ENCODE peak calls at places on chromosomes 5 and 9, in five cellular contexts. One of them, this sample, is unnamed.

GRCh38 chr5:72325566-72326297 is 5.6 kb downstream of the PTCD2 start:
- DNase-seq in retinal pigment epithelial cell: no peak
- DNase-seq in brain microvascular endothelial cell: no peak
- DNase-seq in fibroblast of lung: peak
- DNase-seq in bronchial epithelial cell: no peak
- DNase-seq in this sample: peak

GRCh38 chr5:120682851-120683250 is 218.8 kb downstream of the PRR16 start:
- DNase-seq in retinal pigment epithelial cell: no peak
- DNase-seq in brain microvascular endothelial cell: peak
- DNase-seq in fibroblast of lung: peak
- DNase-seq in bronchial epithelial cell: no peak
- DNase-seq in this sample: no peak

GRCh38 chr5:36529142-36529541 is 77.3 kb upstream of the SLC1A3 start:
- DNase-seq in retinal pigment epithelial cell: no peak
- DNase-seq in brain microvascular endothelial cell: no peak
- DNase-seq in fibroblast of lung: no peak
- DNase-seq in bronchial epithelial cell: no peak
- DNase-seq in this sample: no peak

GRCh38 chr5:176910161-176910560 is 11.0 kb upstream of the HK3 start:
- DNase-seq in retinal pigment epithelial cell: no peak
- DNase-seq in brain microvascular endothelial cell: no peak
- DNase-seq in fibroblast of lung: no peak
- DNase-seq in bronchial epithelial cell: no peak
- DNase-seq in this sample: no peak

GRCh38 chr9:80995759-80996158 is 693.6 kb downstream of the TLE1 start:
- DNase-seq in retinal pigment epithelial cell: peak
- DNase-seq in brain microvascular endothelial cell: peak
- DNase-seq in fibroblast of lung: peak
- DNase-seq in bronchial epithelial cell: peak
- DNase-seq in this sample: peak

GRCh38 chr9:134217431-134218210 is 53.3 kb upstream of the RNU6ATAC start:
- DNase-seq in retinal pigment epithelial cell: no peak
- DNase-seq in brain microvascular endothelial cell: no peak
- DNase-seq in fibroblast of lung: no peak
- DNase-seq in bronchial epithelial cell: no peak
- DNase-seq in this sample: no peak

GRCh38 chr5:150516011-150516410 is 8.1 kb downstream of the NDST1 start:
- DNase-seq in retinal pigment epithelial cell: no peak
- DNase-seq in brain microvascular endothelial cell: peak
- DNase-seq in fibroblast of lung: peak
- DNase-seq in bronchial epithelial cell: no peak
- DNase-seq in this sample: no peak

GRCh38 chr5:178483620-178484019 is 106.6 kb downstream of the COL23A1 start:
- DNase-seq in retinal pigment epithelial cell: no peak
- DNase-seq in brain microvascular endothelial cell: no peak
- DNase-seq in fibroblast of lung: no peak
- DNase-seq in bronchial epithelial cell: no peak
- DNase-seq in this sample: no peak

GRCh38 chr5:21701317-21701716 is 1151.8 kb downstream of the CDH12 start:
- DNase-seq in retinal pigment epithelial cell: peak
- DNase-seq in brain microvascular endothelial cell: no peak
- DNase-seq in fibroblast of lung: no peak
- DNase-seq in bronchial epithelial cell: peak
- DNase-seq in this sample: peak

GRCh38 chr5:149641000-149641576 is 59.8 kb downstream of the ARHGEF37 start:
- DNase-seq in retinal pigment epithelial cell: no peak
- DNase-seq in brain microvascular endothelial cell: peak
- DNase-seq in fibroblast of lung: no peak
- DNase-seq in bronchial epithelial cell: no peak
- DNase-seq in this sample: no peak

GRCh38 chr5:142976861-142977260 is 206.7 kb downstream of the ARHGAP26 start:
- DNase-seq in retinal pigment epithelial cell: no peak
- DNase-seq in brain microvascular endothelial cell: no peak
- DNase-seq in fibroblast of lung: peak
- DNase-seq in bronchial epithelial cell: no peak
- DNase-seq in this sample: no peak

GRCh38 chr5:72284674-72285424 is 35.2 kb downstream of the MRPS27 start:
- DNase-seq in retinal pigment epithelial cell: no peak
- DNase-seq in brain microvascular endothelial cell: no peak
- DNase-seq in fibroblast of lung: no peak
- DNase-seq in bronchial epithelial cell: no peak
- DNase-seq in this sample: no peak

GRCh38 chr9:127333326-127334064 is 63.5 kb upstream of the SLC2A8 start:
- DNase-seq in retinal pigment epithelial cell: no peak
- DNase-seq in brain microvascular endothelial cell: no peak
- DNase-seq in fibroblast of lung: no peak
- DNase-seq in bronchial epithelial cell: no peak
- DNase-seq in this sample: no peak

GRCh38 chr9:134178781-134179551 is 14.6 kb upstream of the RNU6ATAC start:
- DNase-seq in retinal pigment epithelial cell: no peak
- DNase-seq in brain microvascular endothelial cell: no peak
- DNase-seq in fibroblast of lung: no peak
- DNase-seq in bronchial epithelial cell: no peak
- DNase-seq in this sample: no peak

GRCh38 chr5:75335952-75336624 is 932 bp upstream of the HMGCR start:
- DNase-seq in retinal pigment epithelial cell: peak
- DNase-seq in brain microvascular endothelial cell: peak
- DNase-seq in fibroblast of lung: peak
- DNase-seq in bronchial epithelial cell: peak
- DNase-seq in this sample: peak

GRCh38 chr5:116573279-116573616 is 1.4 kb downstream of the SEMA6A start:
- DNase-seq in retinal pigment epithelial cell: no peak
- DNase-seq in brain microvascular endothelial cell: no peak
- DNase-seq in fibroblast of lung: peak
- DNase-seq in bronchial epithelial cell: no peak
- DNase-seq in this sample: peak

DNA sequence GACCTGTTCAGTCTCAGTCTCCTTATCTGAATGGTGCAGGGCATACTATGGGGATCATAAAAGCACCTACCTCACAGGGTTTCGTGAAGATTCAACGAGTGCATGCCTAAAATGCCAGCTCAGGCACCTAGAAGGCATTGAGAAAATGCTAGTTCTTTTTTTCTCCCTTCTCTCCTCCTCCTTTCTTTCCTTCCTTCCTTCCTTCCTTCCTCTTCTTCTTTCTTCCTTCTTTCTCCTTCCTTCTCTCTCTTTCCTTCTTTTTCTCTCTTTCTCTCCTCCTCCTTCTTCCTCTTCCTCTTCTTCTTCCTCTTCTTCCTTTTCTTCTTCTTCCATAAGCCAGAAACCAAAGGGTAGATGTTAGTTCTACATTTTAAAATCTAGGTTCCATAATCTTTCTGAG is 12.3 kb upstream of the RAB14 start:
- DNase-seq in retinal pigment epithelial cell: no peak
- DNase-seq in brain microvascular endothelial cell: no peak
- DNase-seq in fibroblast of lung: no peak
- DNase-seq in bronchial epithelial cell: no peak
- DNase-seq in this sample: no peak
- H3K4me3 ChIP-seq in retinal pigment epithelial cell: no peak
- H3K4me3 ChIP-seq in brain microvascular endothelial cell: no peak
- H3K4me3 ChIP-seq in fibroblast of lung: no peak
- H3K4me3 ChIP-seq in bronchial epithelial cell: no peak
- H3K4me3 ChIP-seq in this sample: no peak

GRCh38 chr5:132270345-132270685 is 12.8 kb downstream of the PDLIM4 start:
- DNase-seq in retinal pigment epithelial cell: no peak
- DNase-seq in brain microvascular endothelial cell: no peak
- DNase-seq in fibroblast of lung: no peak
- DNase-seq in bronchial epithelial cell: no peak
- DNase-seq in this sample: no peak
- TF ChIP-seq CTCF in retinal pigment epithelial cell: no peak
- TF ChIP-seq CTCF in brain microvascular endothelial cell: no peak
- TF ChIP-seq CTCF in fibroblast of lung: no peak
- TF ChIP-seq CTCF in bronchial epithelial cell: no peak
- TF ChIP-seq CTCF in this sample: no peak

GRCh38 chr5:58759745-58760144 is 176.9 kb downstream of the RAB3C start:
- DNase-seq in retinal pigment epithelial cell: no peak
- DNase-seq in brain microvascular endothelial cell: no peak
- DNase-seq in fibroblast of lung: no peak
- DNase-seq in bronchial epithelial cell: no peak
- DNase-seq in this sample: no peak
- H3K4me3 ChIP-seq in retinal pigment epithelial cell: no peak
- H3K4me3 ChIP-seq in brain microvascular endothelial cell: no peak
- H3K4me3 ChIP-seq in fibroblast of lung: peak
- H3K4me3 ChIP-seq in bronchial epithelial cell: no peak
- H3K4me3 ChIP-seq in this sample: no peak

GRCh38 chr5:81656788-81657187 is 94.1 kb downstream of the SSBP2 start:
- DNase-seq in retinal pigment epithelial cell: no peak
- DNase-seq in brain microvascular endothelial cell: no peak
- DNase-seq in fibroblast of lung: no peak
- DNase-seq in bronchial epithelial cell: no peak
- DNase-seq in this sample: no peak
- TF ChIP-seq CTCF in retinal pigment epithelial cell: no peak
- TF ChIP-seq CTCF in brain microvascular endothelial cell: no peak
- TF ChIP-seq CTCF in fibroblast of lung: no peak
- TF ChIP-seq CTCF in bronchial epithelial cell: no peak
- TF ChIP-seq CTCF in this sample: no peak

DNA sequence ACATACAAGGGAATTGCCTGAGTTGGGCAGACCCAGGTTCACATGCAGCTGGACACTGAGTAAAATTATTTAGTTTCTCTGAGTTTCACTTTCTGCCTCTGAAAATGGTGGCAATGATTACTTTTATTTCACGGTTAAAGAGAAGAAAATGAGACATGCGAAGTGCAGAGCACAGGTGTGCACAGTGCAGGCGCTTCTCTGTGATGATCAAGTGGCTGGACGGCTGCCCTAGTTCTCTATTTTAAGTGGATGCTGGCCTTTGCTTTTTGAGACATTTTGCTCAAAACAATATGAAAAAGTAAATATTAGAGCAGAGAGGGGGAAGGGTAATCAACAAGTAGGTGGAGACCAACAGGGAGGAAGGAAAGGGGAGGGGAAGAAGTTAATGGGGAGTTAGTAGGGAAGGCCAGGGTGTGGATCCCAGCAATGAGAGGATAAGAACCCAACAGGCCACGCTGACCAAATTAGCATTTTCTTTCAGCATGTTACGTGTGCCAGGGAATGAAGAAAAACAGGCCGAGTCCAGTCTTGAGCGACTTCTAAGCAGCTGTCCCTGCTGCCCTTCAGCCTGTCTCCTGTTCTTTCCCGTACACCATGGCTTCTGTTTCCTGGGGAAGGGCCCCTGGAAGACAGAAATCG is 16.1 kb downstream of the SNX18 start:
- DNase-seq in retinal pigment epithelial cell: no peak
- DNase-seq in brain microvascular endothelial cell: no peak
- DNase-seq in fibroblast of lung: peak
- DNase-seq in bronchial epithelial cell: peak
- DNase-seq in this sample: peak
- H3K4me3 ChIP-seq in retinal pigment epithelial cell: no peak
- H3K4me3 ChIP-seq in brain microvascular endothelial cell: no peak
- H3K4me3 ChIP-seq in fibroblast of lung: no peak
- H3K4me3 ChIP-seq in bronchial epithelial cell: no peak
- H3K4me3 ChIP-seq in this sample: no peak

GRCh38 chr9:6443661-6444060 is 30.7 kb downstream of the UHRF2 start:
- DNase-seq in retinal pigment epithelial cell: no peak
- DNase-seq in brain microvascular endothelial cell: no peak
- DNase-seq in fibroblast of lung: peak
- DNase-seq in bronchial epithelial cell: no peak
- DNase-seq in this sample: no peak

GRCh38 chr9:6449645-6450044 is 36.6 kb downstream of the UHRF2 start:
- DNase-seq in retinal pigment epithelial cell: peak
- DNase-seq in brain microvascular endothelial cell: no peak
- DNase-seq in fibroblast of lung: peak
- DNase-seq in bronchial epithelial cell: no peak
- DNase-seq in this sample: no peak

GRCh38 chr9:6444108-6444507 is 31.1 kb downstream of the UHRF2 start:
- DNase-seq in retinal pigment epithelial cell: no peak
- DNase-seq in brain microvascular endothelial cell: no peak
- DNase-seq in fibroblast of lung: no peak
- DNase-seq in bronchial epithelial cell: no peak
- DNase-seq in this sample: no peak

GRCh38 chr9:6450641-6451375 is 37.8 kb downstream of the UHRF2 start:
- DNase-seq in retinal pigment epithelial cell: no peak
- DNase-seq in brain microvascular endothelial cell: no peak
- DNase-seq in fibroblast of lung: peak
- DNase-seq in bronchial epithelial cell: no peak
- DNase-seq in this sample: no peak

DNA sequence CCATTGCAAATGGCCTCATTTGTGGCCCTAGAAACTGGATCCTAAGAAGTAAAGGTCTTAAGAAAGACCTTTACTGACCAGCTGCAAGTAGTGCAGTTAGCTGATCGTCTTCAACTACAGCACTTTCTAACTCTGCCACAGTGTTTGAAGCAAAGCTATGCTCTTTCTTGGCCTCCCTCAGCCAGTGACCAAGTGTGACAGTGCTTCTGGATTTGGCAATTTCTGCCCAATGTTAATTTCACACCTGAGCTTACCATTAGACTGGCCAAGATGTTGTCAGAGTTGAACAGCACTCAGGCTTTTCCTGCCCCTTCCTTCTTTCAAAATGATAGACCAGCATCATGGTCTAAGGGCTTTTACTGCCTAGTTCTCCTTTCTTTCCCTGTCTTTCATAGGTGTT is 36.1 kb downstream of the UHRF2 start:
- DNase-seq in retinal pigment epithelial cell: no peak
- DNase-seq in brain microvascular endothelial cell: no peak
- DNase-seq in fibroblast of lung: no peak
- DNase-seq in bronchial epithelial cell: no peak
- DNase-seq in this sample: no peak
- TF ChIP-seq CTCF in retinal pigment epithelial cell: no peak
- TF ChIP-seq CTCF in brain microvascular endothelial cell: no peak
- TF ChIP-seq CTCF in fibroblast of lung: no peak
- TF ChIP-seq CTCF in bronchial epithelial cell: no peak
- TF ChIP-seq CTCF in this sample: no peak

GRCh38 chr5:127072861-127073846 is at the start of gene C5orf63:
- DNase-seq in retinal pigment epithelial cell: no peak
- DNase-seq in brain microvascular endothelial cell: no peak
- DNase-seq in fibroblast of lung: peak
- DNase-seq in bronchial epithelial cell: peak
- DNase-seq in this sample: peak
- H3K4me3 ChIP-seq in retinal pigment epithelial cell: peak
- H3K4me3 ChIP-seq in brain microvascular endothelial cell: peak
- H3K4me3 ChIP-seq in fibroblast of lung: peak
- H3K4me3 ChIP-seq in bronchial epithelial cell: peak
- H3K4me3 ChIP-seq in this sample: peak

DNA sequence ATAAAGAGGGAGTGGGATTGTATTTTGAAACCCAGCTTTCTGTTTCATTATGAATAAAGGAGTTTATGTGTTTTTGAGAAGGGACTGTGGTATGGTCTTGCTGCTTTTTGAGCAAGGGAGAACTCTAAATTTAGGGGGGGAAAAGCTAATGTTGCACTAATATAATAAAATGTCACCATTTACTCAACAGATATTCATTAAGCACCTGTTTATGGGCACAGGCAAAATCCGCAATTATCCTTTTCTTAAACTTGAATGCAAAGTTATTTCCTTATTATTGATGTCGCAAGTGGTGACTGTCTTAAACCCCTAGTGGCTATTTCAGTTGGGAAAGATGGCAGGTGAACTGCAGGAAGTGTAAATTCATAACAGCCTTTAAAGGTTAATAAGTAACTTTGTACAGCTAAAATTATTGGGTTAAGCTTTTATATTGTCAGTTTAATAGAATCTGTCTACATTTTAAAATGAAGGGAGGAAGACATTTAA is 1.5 kb downstream of the CDC42SE2 start:
- DNase-seq in retinal pigment epithelial cell: no peak
- DNase-seq in brain microvascular endothelial cell: no peak
- DNase-seq in fibroblast of lung: peak
- DNase-seq in bronchial epithelial cell: peak
- DNase-seq in this sample: peak
- TF ChIP-seq CTCF in retinal pigment epithelial cell: peak
- TF ChIP-seq CTCF in brain microvascular endothelial cell: peak
- TF ChIP-seq CTCF in fibroblast of lung: peak
- TF ChIP-seq CTCF in bronchial epithelial cell: peak
- TF ChIP-seq CTCF in this sample: peak